ENCODE peak calls at places on chromosome 12, in six cellular contexts. One of them, this sample, is unnamed.

GRCh38 chr12:116282371-116283286 is 5.1 kb upstream of the MED13L start:
- DNase-seq in stimulated activated naive CD8-positive, alpha-beta T cell treated with anti-CD3 and anti-CD28 coated beads, Interleukin-15, amount 100 ng/mL, for 72 hours: no peak
- DNase-seq in ELR: no peak
- DNase-seq in thyroid gland: no peak
- DNase-seq in uterus: no peak
- DNase-seq in lung microvascular endothelial cell: no peak
- DNase-seq in this sample: no peak

GRCh38 chr12:59937148-59937547 is 341.3 kb downstream of the SLC16A7 start:
- DNase-seq in stimulated activated naive CD8-positive, alpha-beta T cell treated with anti-CD3 and anti-CD28 coated beads, Interleukin-15, amount 100 ng/mL, for 72 hours: no peak
- DNase-seq in ELR: no peak
- DNase-seq in thyroid gland: no peak
- DNase-seq in uterus: no peak
- DNase-seq in lung microvascular endothelial cell: no peak
- DNase-seq in this sample: no peak

GRCh38 chr12:110365743-110366473 is 37.6 kb downstream of the ANAPC7 start:
- DNase-seq in stimulated activated naive CD8-positive, alpha-beta T cell treated with anti-CD3 and anti-CD28 coated beads, Interleukin-15, amount 100 ng/mL, for 72 hours: no peak
- DNase-seq in ELR: no peak
- DNase-seq in thyroid gland: no peak
- DNase-seq in uterus: no peak
- DNase-seq in lung microvascular endothelial cell: no peak
- DNase-seq in this sample: no peak

GRCh38 chr12:113136128-113136989 is 798 bp upstream of the RASAL1 start:
- DNase-seq in stimulated activated naive CD8-positive, alpha-beta T cell treated with anti-CD3 and anti-CD28 coated beads, Interleukin-15, amount 100 ng/mL, for 72 hours: peak
- DNase-seq in ELR: no peak
- DNase-seq in thyroid gland: peak
- DNase-seq in uterus: no peak
- DNase-seq in lung microvascular endothelial cell: no peak
- DNase-seq in this sample: no peak

GRCh38 chr12:46387697-46388096 is 15.1 kb upstream of the SLC38A2 start:
- DNase-seq in stimulated activated naive CD8-positive, alpha-beta T cell treated with anti-CD3 and anti-CD28 coated beads, Interleukin-15, amount 100 ng/mL, for 72 hours: peak
- DNase-seq in ELR: no peak
- DNase-seq in thyroid gland: no peak
- DNase-seq in uterus: no peak
- DNase-seq in lung microvascular endothelial cell: no peak
- DNase-seq in this sample: no peak

GRCh38 chr12:1595690-1596347 is 1.4 kb upstream of the FBXL14 start:
- DNase-seq in stimulated activated naive CD8-positive, alpha-beta T cell treated with anti-CD3 and anti-CD28 coated beads, Interleukin-15, amount 100 ng/mL, for 72 hours: no peak
- DNase-seq in ELR: peak
- DNase-seq in thyroid gland: no peak
- DNase-seq in uterus: no peak
- DNase-seq in lung microvascular endothelial cell: no peak
- DNase-seq in this sample: no peak

GRCh38 chr12:45583011-45583657 is 146.4 kb upstream of the ARID2 start:
- DNase-seq in stimulated activated naive CD8-positive, alpha-beta T cell treated with anti-CD3 and anti-CD28 coated beads, Interleukin-15, amount 100 ng/mL, for 72 hours: no peak
- DNase-seq in ELR: no peak
- DNase-seq in thyroid gland: no peak
- DNase-seq in uterus: no peak
- DNase-seq in lung microvascular endothelial cell: peak
- DNase-seq in this sample: peak

GRCh38 chr12:122793685-122794106 is 19.3 kb downstream of the CCDC62 start:
- DNase-seq in stimulated activated naive CD8-positive, alpha-beta T cell treated with anti-CD3 and anti-CD28 coated beads, Interleukin-15, amount 100 ng/mL, for 72 hours: peak
- DNase-seq in ELR: peak
- DNase-seq in thyroid gland: no peak
- DNase-seq in uterus: no peak
- DNase-seq in lung microvascular endothelial cell: peak
- DNase-seq in this sample: peak

GRCh38 chr12:119715268-119715620 is 47.3 kb downstream of the PRKAB1 start:
- DNase-seq in stimulated activated naive CD8-positive, alpha-beta T cell treated with anti-CD3 and anti-CD28 coated beads, Interleukin-15, amount 100 ng/mL, for 72 hours: no peak
- DNase-seq in ELR: peak
- DNase-seq in thyroid gland: no peak
- DNase-seq in uterus: no peak
- DNase-seq in lung microvascular endothelial cell: peak
- DNase-seq in this sample: peak

GRCh38 chr12:2284857-2285256 is 232.1 kb downstream of the CACNA1C start:
- DNase-seq in stimulated activated naive CD8-positive, alpha-beta T cell treated with anti-CD3 and anti-CD28 coated beads, Interleukin-15, amount 100 ng/mL, for 72 hours: peak
- DNase-seq in ELR: peak
- DNase-seq in thyroid gland: peak
- DNase-seq in uterus: peak
- DNase-seq in lung microvascular endothelial cell: peak
- DNase-seq in this sample: peak

GRCh38 chr12:122614839-122615238 is 87.8 kb downstream of the KNTC1 start:
- DNase-seq in stimulated activated naive CD8-positive, alpha-beta T cell treated with anti-CD3 and anti-CD28 coated beads, Interleukin-15, amount 100 ng/mL, for 72 hours: no peak
- DNase-seq in ELR: peak
- DNase-seq in thyroid gland: no peak
- DNase-seq in uterus: no peak
- DNase-seq in lung microvascular endothelial cell: no peak
- DNase-seq in this sample: no peak

GRCh38 chr12:131865196-131865875 is 29.1 kb upstream of the ULK1 start:
- DNase-seq in stimulated activated naive CD8-positive, alpha-beta T cell treated with anti-CD3 and anti-CD28 coated beads, Interleukin-15, amount 100 ng/mL, for 72 hours: no peak
- DNase-seq in ELR: peak
- DNase-seq in thyroid gland: no peak
- DNase-seq in uterus: no peak
- DNase-seq in lung microvascular endothelial cell: peak
- DNase-seq in this sample: peak

GRCh38 chr12:65832217-65832616 is 7.9 kb downstream of the HMGA2 start:
- DNase-seq in stimulated activated naive CD8-positive, alpha-beta T cell treated with anti-CD3 and anti-CD28 coated beads, Interleukin-15, amount 100 ng/mL, for 72 hours: no peak
- DNase-seq in ELR: no peak
- DNase-seq in thyroid gland: no peak
- DNase-seq in uterus: no peak
- DNase-seq in lung microvascular endothelial cell: no peak
- DNase-seq in this sample: no peak

GRCh38 chr12:75641031-75641780 is 129.8 kb upstream of the KRR1 start:
- DNase-seq in stimulated activated naive CD8-positive, alpha-beta T cell treated with anti-CD3 and anti-CD28 coated beads, Interleukin-15, amount 100 ng/mL, for 72 hours: peak
- DNase-seq in ELR: peak
- DNase-seq in thyroid gland: no peak
- DNase-seq in uterus: no peak
- DNase-seq in lung microvascular endothelial cell: peak
- DNase-seq in this sample: peak

GRCh38 chr12:113500662-113501435 is 29.2 kb upstream of the LHX5 start:
- DNase-seq in stimulated activated naive CD8-positive, alpha-beta T cell treated with anti-CD3 and anti-CD28 coated beads, Interleukin-15, amount 100 ng/mL, for 72 hours: no peak
- DNase-seq in ELR: no peak
- DNase-seq in thyroid gland: no peak
- DNase-seq in uterus: no peak
- DNase-seq in lung microvascular endothelial cell: no peak
- DNase-seq in this sample: no peak

GRCh38 chr12:100820314-100820713 is 25.7 kb downstream of the ANO4 start:
- DNase-seq in stimulated activated naive CD8-positive, alpha-beta T cell treated with anti-CD3 and anti-CD28 coated beads, Interleukin-15, amount 100 ng/mL, for 72 hours: no peak
- DNase-seq in ELR: no peak
- DNase-seq in thyroid gland: no peak
- DNase-seq in uterus: no peak
- DNase-seq in lung microvascular endothelial cell: no peak
- DNase-seq in this sample: no peak

GRCh38 chr12:83016226-83016835 is 329.6 kb downstream of the TMTC2 start:
- DNase-seq in stimulated activated naive CD8-positive, alpha-beta T cell treated with anti-CD3 and anti-CD28 coated beads, Interleukin-15, amount 100 ng/mL, for 72 hours: no peak
- DNase-seq in ELR: peak
- DNase-seq in thyroid gland: peak
- DNase-seq in uterus: peak
- DNase-seq in lung microvascular endothelial cell: peak
- DNase-seq in this sample: peak

GRCh38 chr12:44296624-44297197 is 460.8 kb downstream of the TMEM117 start:
- DNase-seq in stimulated activated naive CD8-positive, alpha-beta T cell treated with anti-CD3 and anti-CD28 coated beads, Interleukin-15, amount 100 ng/mL, for 72 hours: no peak
- DNase-seq in ELR: no peak
- DNase-seq in thyroid gland: no peak
- DNase-seq in uterus: no peak
- DNase-seq in lung microvascular endothelial cell: no peak
- DNase-seq in this sample: no peak

GRCh38 chr12:52910248-52910883 is 5.5 kb upstream of the KRT8 start:
- DNase-seq in stimulated activated naive CD8-positive, alpha-beta T cell treated with anti-CD3 and anti-CD28 coated beads, Interleukin-15, amount 100 ng/mL, for 72 hours: no peak
- DNase-seq in ELR: no peak
- DNase-seq in thyroid gland: peak
- DNase-seq in uterus: no peak
- DNase-seq in lung microvascular endothelial cell: peak
- DNase-seq in this sample: no peak

GRCh38 chr12:32031109-32031508 is 71.9 kb downstream of the RESF1 start:
- DNase-seq in stimulated activated naive CD8-positive, alpha-beta T cell treated with anti-CD3 and anti-CD28 coated beads, Interleukin-15, amount 100 ng/mL, for 72 hours: no peak
- DNase-seq in ELR: no peak
- DNase-seq in thyroid gland: no peak
- DNase-seq in uterus: no peak
- DNase-seq in lung microvascular endothelial cell: peak
- DNase-seq in this sample: peak

GRCh38 chr12:31524791-31525495 is 66.0 kb downstream of the DENND5B start:
- DNase-seq in stimulated activated naive CD8-positive, alpha-beta T cell treated with anti-CD3 and anti-CD28 coated beads, Interleukin-15, amount 100 ng/mL, for 72 hours: no peak
- DNase-seq in ELR: peak
- DNase-seq in thyroid gland: no peak
- DNase-seq in uterus: no peak
- DNase-seq in lung microvascular endothelial cell: peak
- DNase-seq in this sample: peak

GRCh38 chr12:50127546-50127945 is 15.5 kb downstream of the COX14 start:
- DNase-seq in stimulated activated naive CD8-positive, alpha-beta T cell treated with anti-CD3 and anti-CD28 coated beads, Interleukin-15, amount 100 ng/mL, for 72 hours: no peak
- DNase-seq in ELR: no peak
- DNase-seq in thyroid gland: peak
- DNase-seq in uterus: no peak
- DNase-seq in lung microvascular endothelial cell: no peak
- DNase-seq in this sample: no peak

GRCh38 chr12:114823701-114824100 is 139.7 kb upstream of the TBX3 start:
- DNase-seq in stimulated activated naive CD8-positive, alpha-beta T cell treated with anti-CD3 and anti-CD28 coated beads, Interleukin-15, amount 100 ng/mL, for 72 hours: no peak
- DNase-seq in ELR: no peak
- DNase-seq in thyroid gland: no peak
- DNase-seq in uterus: no peak
- DNase-seq in lung microvascular endothelial cell: no peak
- DNase-seq in this sample: no peak

GRCh38 chr12:112524676-112525425 is 106.1 kb downstream of the PTPN11 start:
- DNase-seq in stimulated activated naive CD8-positive, alpha-beta T cell treated with anti-CD3 and anti-CD28 coated beads, Interleukin-15, amount 100 ng/mL, for 72 hours: no peak
- DNase-seq in ELR: peak
- DNase-seq in thyroid gland: no peak
- DNase-seq in uterus: no peak
- DNase-seq in lung microvascular endothelial cell: no peak
- DNase-seq in this sample: peak

GRCh38 chr12:132471011-132471857 is 18.7 kb upstream of the FBRSL1 start:
- DNase-seq in stimulated activated naive CD8-positive, alpha-beta T cell treated with anti-CD3 and anti-CD28 coated beads, Interleukin-15, amount 100 ng/mL, for 72 hours: no peak
- DNase-seq in ELR: no peak
- DNase-seq in thyroid gland: no peak
- DNase-seq in uterus: no peak
- DNase-seq in lung microvascular endothelial cell: no peak
- DNase-seq in this sample: no peak

GRCh38 chr12:5493018-5493417 is 61.1 kb downstream of the NTF3 start:
- DNase-seq in stimulated activated naive CD8-positive, alpha-beta T cell treated with anti-CD3 and anti-CD28 coated beads, Interleukin-15, amount 100 ng/mL, for 72 hours: no peak
- DNase-seq in ELR: no peak
- DNase-seq in thyroid gland: no peak
- DNase-seq in uterus: no peak
- DNase-seq in lung microvascular endothelial cell: no peak
- DNase-seq in this sample: no peak

GRCh38 chr12:102730996-102731395 is 186.0 kb downstream of the PAH start:
- DNase-seq in stimulated activated naive CD8-positive, alpha-beta T cell treated with anti-CD3 and anti-CD28 coated beads, Interleukin-15, amount 100 ng/mL, for 72 hours: no peak
- DNase-seq in ELR: no peak
- DNase-seq in thyroid gland: no peak
- DNase-seq in uterus: no peak
- DNase-seq in lung microvascular endothelial cell: no peak
- DNase-seq in this sample: no peak

This sample was measured in LHCN-M2.